ENCODE peak calls at places on chromosomes 12 and 14, in six cellular contexts. One of them, this sample, is unnamed.

GRCh38 chr12:2606186-2606910 is 188.4 kb upstream of the FKBP4 start:
- DNase-seq in activated CD4-positive, alpha-beta T cell treated with anti-CD3 and anti-CD28 coated beads, Interleukin-2, amount 10 ng/mL, durations not matched to agents 7 days and 5 days: no peak
- DNase-seq in lower lobe of right lung: no peak
- DNase-seq in NCI-H1436: no peak
- DNase-seq in naive thymus-derived CD8-positive, alpha-beta T cell: no peak
- DNase-seq in fibroblast of pulmonary artery: no peak
- DNase-seq in this sample: no peak

GRCh38 chr12:59425798-59426197 is 170.0 kb upstream of the SLC16A7 start:
- DNase-seq in NCI-H1436: no peak
- DNase-seq in activated CD4-positive, alpha-beta T cell treated with anti-CD3 and anti-CD28 coated beads, Interleukin-2, amount 10 ng/mL, durations not matched to agents 7 days and 5 days: no peak
- DNase-seq in lower lobe of right lung: no peak
- DNase-seq in naive thymus-derived CD8-positive, alpha-beta T cell: no peak
- DNase-seq in fibroblast of pulmonary artery: no peak
- DNase-seq in this sample: no peak

GRCh38 chr14:50447491-50447890 is 50.8 kb upstream of the CDKL1 start:
- DNase-seq in fibroblast of pulmonary artery: peak
- DNase-seq in naive thymus-derived CD8-positive, alpha-beta T cell: no peak
- DNase-seq in activated CD4-positive, alpha-beta T cell treated with anti-CD3 and anti-CD28 coated beads, Interleukin-2, amount 10 ng/mL, durations not matched to agents 7 days and 5 days: no peak
- DNase-seq in lower lobe of right lung: no peak
- DNase-seq in NCI-H1436: no peak
- DNase-seq in this sample: no peak

GRCh38 chr12:94725375-94726168 is 75.2 kb upstream of the TMCC3 start:
- DNase-seq in fibroblast of pulmonary artery: peak
- DNase-seq in lower lobe of right lung: no peak
- DNase-seq in naive thymus-derived CD8-positive, alpha-beta T cell: no peak
- DNase-seq in NCI-H1436: no peak
- DNase-seq in activated CD4-positive, alpha-beta T cell treated with anti-CD3 and anti-CD28 coated beads, Interleukin-2, amount 10 ng/mL, durations not matched to agents 7 days and 5 days: no peak
- DNase-seq in this sample: peak

GRCh38 chr12:26125451-26126339 is 858 bp upstream of the BHLHE41 start:
- DNase-seq in fibroblast of pulmonary artery: peak
- DNase-seq in naive thymus-derived CD8-positive, alpha-beta T cell: no peak
- DNase-seq in lower lobe of right lung: peak
- DNase-seq in NCI-H1436: no peak
- DNase-seq in activated CD4-positive, alpha-beta T cell treated with anti-CD3 and anti-CD28 coated beads, Interleukin-2, amount 10 ng/mL, durations not matched to agents 7 days and 5 days: no peak
- DNase-seq in this sample: peak

GRCh38 chr12:105257321-105257728 is 21.4 kb upstream of the APPL2 start:
- DNase-seq in NCI-H1436: no peak
- DNase-seq in naive thymus-derived CD8-positive, alpha-beta T cell: no peak
- DNase-seq in lower lobe of right lung: no peak
- DNase-seq in fibroblast of pulmonary artery: peak
- DNase-seq in activated CD4-positive, alpha-beta T cell treated with anti-CD3 and anti-CD28 coated beads, Interleukin-2, amount 10 ng/mL, durations not matched to agents 7 days and 5 days: no peak
- DNase-seq in this sample: no peak

GRCh38 chr14:24271134-24271833 is at the start of gene RABGGTA:
- DNase-seq in fibroblast of pulmonary artery: peak
- DNase-seq in NCI-H1436: peak
- DNase-seq in activated CD4-positive, alpha-beta T cell treated with anti-CD3 and anti-CD28 coated beads, Interleukin-2, amount 10 ng/mL, durations not matched to agents 7 days and 5 days: peak
- DNase-seq in lower lobe of right lung: peak
- DNase-seq in naive thymus-derived CD8-positive, alpha-beta T cell: peak
- DNase-seq in this sample: peak

GRCh38 chr14:50762001-50762930 is 68.7 kb downstream of the NIN start:
- DNase-seq in fibroblast of pulmonary artery: peak
- DNase-seq in NCI-H1436: no peak
- DNase-seq in activated CD4-positive, alpha-beta T cell treated with anti-CD3 and anti-CD28 coated beads, Interleukin-2, amount 10 ng/mL, durations not matched to agents 7 days and 5 days: no peak
- DNase-seq in lower lobe of right lung: no peak
- DNase-seq in naive thymus-derived CD8-positive, alpha-beta T cell: no peak
- DNase-seq in this sample: no peak

GRCh38 chr14:87171161-87171560 is 821.8 kb downstream of the GALC start:
- DNase-seq in lower lobe of right lung: no peak
- DNase-seq in naive thymus-derived CD8-positive, alpha-beta T cell: no peak
- DNase-seq in fibroblast of pulmonary artery: no peak
- DNase-seq in activated CD4-positive, alpha-beta T cell treated with anti-CD3 and anti-CD28 coated beads, Interleukin-2, amount 10 ng/mL, durations not matched to agents 7 days and 5 days: no peak
- DNase-seq in NCI-H1436: no peak
- DNase-seq in this sample: no peak

GRCh38 chr12:92278378-92278828 is 132.8 kb upstream of the BTG1 start:
- DNase-seq in naive thymus-derived CD8-positive, alpha-beta T cell: no peak
- DNase-seq in NCI-H1436: no peak
- DNase-seq in fibroblast of pulmonary artery: peak
- DNase-seq in activated CD4-positive, alpha-beta T cell treated with anti-CD3 and anti-CD28 coated beads, Interleukin-2, amount 10 ng/mL, durations not matched to agents 7 days and 5 days: no peak
- DNase-seq in lower lobe of right lung: no peak
- DNase-seq in this sample: no peak

GRCh38 chr14:94390372-94391086 is 2.1 kb upstream of the SERPINA1 start:
- DNase-seq in fibroblast of pulmonary artery: peak
- DNase-seq in lower lobe of right lung: peak
- DNase-seq in NCI-H1436: no peak
- DNase-seq in naive thymus-derived CD8-positive, alpha-beta T cell: no peak
- DNase-seq in activated CD4-positive, alpha-beta T cell treated with anti-CD3 and anti-CD28 coated beads, Interleukin-2, amount 10 ng/mL, durations not matched to agents 7 days and 5 days: no peak
- DNase-seq in this sample: peak

GRCh38 chr14:105147701-105148603 is 20.6 kb downstream of the JAG2 start:
- DNase-seq in activated CD4-positive, alpha-beta T cell treated with anti-CD3 and anti-CD28 coated beads, Interleukin-2, amount 10 ng/mL, durations not matched to agents 7 days and 5 days: no peak
- DNase-seq in naive thymus-derived CD8-positive, alpha-beta T cell: peak
- DNase-seq in lower lobe of right lung: peak
- DNase-seq in NCI-H1436: no peak
- DNase-seq in fibroblast of pulmonary artery: no peak
- DNase-seq in this sample: no peak

This sample was measured in RPMI8226.